ENCODE peak calls at places on chromosomes 2 and 18, in six cellular contexts. N is Calu3, V is H1, Z is AG09309, G is AG04449, L is omental fat pad. K is an unnamed sample.

GRCh38 chr2:46780801-46781445 is 134.7 kb downstream of the MCFD2 start:
- DNase-seq in L (no peak), G (no peak), V (peak), N (no peak), Z (peak), K (peak)

GRCh38 chr2:29766191-29766590 is 155.2 kb downstream of the ALK start:
- DNase-seq in G (peak), V (no peak), Z (no peak), N (no peak), L (no peak), K (no peak)

GRCh38 chr2:142769761-142770160 is 107.7 kb upstream of the KYNU start:
- DNase-seq in L (no peak), N (no peak), Z (no peak), V (no peak), G (no peak), K (no peak)

GRCh38 chr2:86446060-86446459 is 4.9 kb downstream of the KDM3A start:
- DNase-seq in N (no peak), Z (no peak), L (no peak), V (no peak), G (no peak), K (no peak)

GRCh38 chr2:147910990-147911473 is 66.2 kb downstream of the ACVR2A start:
- DNase-seq in N (peak), V (no peak), Z (peak), L (no peak), G (peak), K (no peak)

GRCh38 chr2:55901322-55901721 is 22.3 kb downstream of the EFEMP1 start:
- DNase-seq in N (no peak), V (no peak), G (no peak), L (no peak), Z (no peak), K (no peak)

GRCh38 chr2:138502253-138503086 is 900 bp downstream of the SPOPL start:
- DNase-seq in L (no peak), G (no peak), V (no peak), Z (no peak), N (no peak), K (no peak)

GRCh38 chr2:30216157-30216556 is 15.2 kb upstream of the LBH start:
- DNase-seq in Z (no peak), G (peak), N (no peak), L (no peak), V (no peak), K (no peak)

GRCh38 chr2:238450440-238450861 is 23.7 kb downstream of the ASB1 start:
- DNase-seq in V (no peak), L (no peak), Z (no peak), G (no peak), N (no peak), K (no peak)

GRCh38 chr18:74831571-74832250 is 234.0 kb downstream of the ZNF407 start:
- DNase-seq in L (no peak), Z (no peak), N (no peak), V (no peak), G (no peak), K (no peak)

GRCh38 chr2:44941551-44942234 is at the start of gene SIX3:
- DNase-seq in Z (no peak), V (no peak), G (no peak), L (no peak), N (peak), K (no peak)

GRCh38 chr2:232162191-232162590 is 200.7 kb downstream of the DIS3L2 start:
- DNase-seq in V (no peak), G (peak), N (no peak), L (no peak), Z (no peak), K (no peak)

GRCh38 chr2:218033208-218033589 is 30.4 kb upstream of the TNS1 start:
- DNase-seq in G (no peak), L (no peak), Z (no peak), N (no peak), V (no peak), K (no peak)

GRCh38 chr2:218039171-218039570 is 29.9 kb upstream of the RUFY4 start:
- DNase-seq in L (no peak), V (no peak), N (no peak), G (no peak), Z (no peak), K (no peak)

GRCh38 chr2:218035463-218036100 is 32.8 kb upstream of the TNS1 start:
- DNase-seq in L (no peak), V (no peak), Z (no peak), G (no peak), N (no peak), K (no peak)

GRCh38 chr2:218033590-218034496 is 31.0 kb upstream of the TNS1 start:
- DNase-seq in Z (no peak), N (no peak), L (no peak), G (no peak), V (peak), K (no peak)

GRCh38 chr2:218036371-218036770 is 32.7 kb upstream of the RUFY4 start:
- DNase-seq in G (no peak), N (no peak), L (no peak), Z (no peak), V (no peak), K (no peak)
- TF ChIP-seq CTCF in G (no peak), N (no peak), L (no peak), Z (peak), V (no peak), K (no peak)

GRCh38 chr2:9570182-9571060 is 14.8 kb upstream of the ADAM17 start:
- DNase-seq in V (no peak), N (no peak), L (no peak), Z (no peak), G (no peak), K (no peak)
- TF ChIP-seq CTCF in V (no peak), N (no peak), L (no peak), Z (peak), G (no peak), K (no peak)

GRCh38 chr18:12251311-12251710 is 2.9 kb upstream of the CIDEA start:
- DNase-seq in L (no peak), G (no peak), V (no peak), N (no peak), Z (no peak), K (no peak)
- TF ChIP-seq CTCF in L (no peak), G (no peak), V (no peak), N (no peak), Z (no peak), K (no peak)

GRCh38 chr2:112118148-112118547 is 20.0 kb upstream of the FBLN7 start:
- DNase-seq in L (no peak), G (no peak), V (no peak), N (no peak), Z (no peak), K (no peak)
- TF ChIP-seq CTCF in L (no peak), G (no peak), V (no peak), N (no peak), Z (no peak), K (peak)

GRCh38 chr2:157746234-157746950 is 117.7 kb upstream of the ACVR1C start:
- DNase-seq in G (peak), L (no peak), N (no peak), V (no peak), Z (no peak), K (no peak)
- TF ChIP-seq CTCF in G (no peak), L (no peak), N (no peak), V (no peak), Z (no peak), K (no peak)

K was measured in progenitor cell of endocrine pancreas.